ENCODE peak calls at places on chromosome 17, in four cellular contexts. Q, F, G and O are unnamed samples. For H3K27me3, the result is how much of the 10 kb centered on the place peaks cover.

GRCh38 chr17:16470302-16470701 is 21.7 kb downstream of the LRRC75A start:
- DNase-seq in G (no peak), F (no peak), Q (no peak), O (no peak)

GRCh38 chr17:2302740-2303277 is 776 bp downstream of the SMG6 start:
- DNase-seq in Q (no peak), G (no peak), F (no peak), O (no peak)

GRCh38 chr17:81898885-81899284 is 3.2 kb upstream of the NPB start:
- DNase-seq in Q (no peak), F (no peak), G (no peak), O (no peak)

GRCh38 chr17:67542219-67543114 is 165.4 kb downstream of the PITPNC1 start:
- DNase-seq in Q (no peak), G (no peak), F (no peak), O (no peak)

GRCh38 chr17:79965806-79966205 is 69.9 kb downstream of the TBC1D16 start:
- DNase-seq in F (peak), G (peak), Q (peak), O (peak)

GRCh38 chr17:81453049-81453448 is 57.8 kb downstream of the BAHCC1 start:
- DNase-seq in Q (no peak), G (no peak), F (no peak), O (no peak)

GRCh38 chr17:79905832-79906231 is 66.6 kb upstream of the CBX4 start:
- DNase-seq in Q (no peak), F (no peak), G (no peak), O (no peak)

GRCh38 chr17:11813278-11813677 is 184.0 kb downstream of the ZNF18 start:
- DNase-seq in G (no peak), Q (no peak), F (no peak), O (no peak)

GRCh38 chr17:2799653-2800052 is 3.4 kb downstream of the RAP1GAP2 start:
- DNase-seq in Q (no peak), F (no peak), G (no peak), O (no peak)

GRCh38 chr17:56891751-56892150 is 22.1 kb downstream of the TRIM25 start:
- DNase-seq in Q (no peak), G (peak), F (peak), O (no peak)

GRCh38 chr17:82273327-82274133 is at the start of gene CSNK1D:
- DNase-seq in G (peak), Q (peak), F (peak), O (peak)

GRCh38 chr17:40602445-40603443 is 37.5 kb upstream of the CCR7 start:
- DNase-seq in F (no peak), Q (no peak), G (no peak), O (no peak)

GRCh38 chr17:70313450-70313849 is 144.1 kb downstream of the KCNJ2 start:
- DNase-seq in G (no peak), Q (no peak), F (no peak), O (no peak)

GRCh38 chr17:35541434-35541833 is 4.0 kb upstream of the SLFN12L start:
- DNase-seq in G (no peak), F (no peak), Q (no peak), O (no peak)

GRCh38 chr17:80105762-80106161 is 4.4 kb downstream of the GAA start:
- DNase-seq in Q (no peak), G (peak), F (no peak), O (peak)

GRCh38 chr17:34366051-34366450 is 3.0 kb upstream of the CCL1 start:
- DNase-seq in G (no peak), F (no peak), Q (no peak), O (no peak)

GRCh38 chr17:68694791-68695485 is 93.8 kb upstream of the FAM20A start:
- DNase-seq in G (no peak), F (no peak), Q (no peak), O (no peak)

GRCh38 chr17:62631086-62631935 is 3.8 kb downstream of the MRC2 start:
- DNase-seq in Q (no peak), F (no peak), G (no peak), O (no peak)

GRCh38 chr17:2710804-2711607 is 558 bp downstream of the CLUH start:
- DNase-seq in Q (no peak), F (no peak), G (no peak), O (no peak)

GRCh38 chr17:30913955-30914354 is 7.8 kb upstream of the ADAP2 start:
- DNase-seq in Q (no peak), F (no peak), G (no peak), O (no peak)

GRCh38 chr17:27158390-27158789 is 135.5 kb upstream of the WSB1 start:
- DNase-seq in F (no peak), G (no peak), Q (no peak), O (no peak)

GRCh38 chr17:8069587-8069860 is 18.0 kb downstream of the ALOX12B start:
- DNase-seq in F (no peak), G (no peak), Q (no peak), O (no peak)

GRCh38 chr17:51992864-51993413 is 165.6 kb downstream of the CA10 start:
- DNase-seq in F (no peak), Q (no peak), G (no peak), O (no peak)

GRCh38 chr17:27239046-27239445 is 54.9 kb upstream of the WSB1 start:
- DNase-seq in Q (no peak), F (no peak), G (no peak), O (no peak)

GRCh38 chr17:3566551-3566950 is 8.9 kb upstream of the TRPV3 start:
- DNase-seq in Q (no peak), F (no peak), G (no peak), O (no peak)

GRCh38 chr17:30961213-30962188 is 9.3 kb upstream of the RNF135 start:
- DNase-seq in G (peak), Q (no peak), F (no peak), O (no peak)

GRCh38 chr17:57255182-57255775 is 1.0 kb upstream of the MSI2 start:
- DNase-seq in Q (no peak), F (no peak), G (no peak), O (no peak)

DNA sequence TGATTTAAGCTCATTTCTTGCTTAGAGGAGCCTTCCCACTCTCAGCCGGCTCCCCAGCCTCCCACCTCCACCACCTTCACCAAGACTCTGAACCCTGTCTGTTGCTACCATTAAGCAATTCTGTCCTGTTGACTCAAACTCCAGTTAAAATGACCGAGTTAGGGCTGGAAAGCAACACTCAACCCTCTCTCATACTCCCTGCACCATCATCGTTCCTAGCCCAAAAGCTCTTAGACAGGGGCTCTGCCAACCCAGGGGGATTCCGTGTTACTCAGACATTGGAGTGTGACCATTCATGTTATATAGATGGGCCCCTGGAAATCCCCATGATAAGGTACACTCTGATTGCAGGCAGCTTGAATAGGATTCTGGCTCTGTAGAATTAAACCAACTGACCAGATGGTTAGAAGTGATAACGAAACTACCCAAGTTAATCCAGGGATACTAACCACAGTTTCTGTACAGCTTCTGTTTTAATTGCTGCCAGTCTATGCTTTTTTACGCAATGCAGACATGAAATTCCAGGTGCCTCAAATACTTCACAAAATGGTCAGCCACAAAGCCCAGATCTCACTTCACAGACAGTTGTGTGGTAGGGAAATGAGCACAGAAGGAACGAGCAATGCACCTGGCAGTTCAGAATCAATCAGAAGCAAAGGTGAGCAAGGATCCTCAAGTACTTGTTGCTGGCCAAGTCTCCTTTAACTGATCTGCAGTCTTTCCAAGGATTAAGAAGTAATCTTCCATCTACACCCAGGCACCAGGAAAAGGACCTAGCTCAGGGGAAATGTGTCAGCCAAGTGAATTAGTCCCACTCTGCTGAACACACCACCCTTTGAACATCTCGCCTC is 2.1 kb downstream of the SSTR2 start:
- DNase-seq in G (no peak), Q (no peak), F (no peak), O (no peak)
- H3K27me3 ChIP-seq in G (half or more), Q (under half), F (half or more), O (under half)

GRCh38 chr17:48727415-48728175 is 955 bp downstream of the HOXB13 start:
- DNase-seq in G (no peak), F (no peak), Q (no peak), O (no peak)

GRCh38 chr17:48731355-48731754 is 2.8 kb upstream of the HOXB13 start:
- DNase-seq in G (no peak), F (no peak), Q (no peak), O (no peak)

GRCh38 chr17:48728232-48729231 is at the start of gene HOXB13:
- DNase-seq in Q (no peak), G (peak), F (peak), O (no peak)

GRCh38 chr17:48730240-48730550 is 1.6 kb upstream of the HOXB13 start:
- DNase-seq in F (no peak), G (no peak), Q (no peak), O (no peak)

DNA sequence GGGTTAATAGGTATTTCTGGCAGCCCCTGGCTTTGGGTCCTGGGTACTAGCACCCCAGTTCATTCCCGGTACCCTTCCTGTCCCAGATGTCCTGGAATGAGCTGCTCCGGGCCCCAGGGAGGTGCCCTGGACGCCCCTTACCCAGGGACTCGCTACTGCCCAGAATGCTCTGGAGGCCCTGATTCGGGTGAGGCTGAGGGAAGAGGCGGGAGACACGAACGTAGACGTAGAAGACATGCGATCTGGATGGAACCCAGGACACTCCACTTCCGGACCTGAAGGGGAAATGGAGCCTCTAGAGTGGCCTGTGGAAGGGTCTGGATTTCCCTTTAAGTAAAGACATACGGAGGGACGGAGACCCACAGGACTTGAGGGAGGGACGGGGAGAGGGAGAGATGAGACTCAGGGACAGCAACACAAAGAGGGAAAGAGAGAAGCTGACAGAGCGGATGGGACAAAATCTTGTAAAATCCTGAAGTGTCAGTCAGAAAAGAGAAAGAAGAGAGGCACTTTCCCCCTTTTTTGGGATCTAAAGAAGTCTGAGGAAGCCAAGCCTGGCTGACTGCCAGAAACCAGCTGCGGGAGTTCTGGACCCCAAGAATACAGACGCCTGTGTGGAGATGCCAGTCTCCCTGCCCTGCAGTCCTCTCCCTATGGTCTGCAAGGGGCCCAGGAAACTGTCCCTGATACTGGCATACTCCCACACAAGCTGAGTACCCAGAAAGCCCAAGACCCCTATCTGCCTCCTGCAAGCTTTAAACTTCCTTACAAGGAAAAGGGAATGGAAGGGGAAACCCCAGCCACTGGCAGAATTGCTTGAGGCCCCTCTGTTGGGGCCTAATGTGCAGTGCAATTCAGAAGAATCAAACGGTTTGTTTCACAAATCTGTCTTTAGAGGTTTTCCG is 1.0 kb upstream of the HOXB13 start:
- DNase-seq in Q (no peak), G (no peak), F (no peak), O (no peak)
- H3K4me3 ChIP-seq in Q (no peak), G (no peak), F (peak), O (no peak)

GRCh38 chr17:47731396-47731795 is 1.6 kb upstream of the TBX21 start:
- DNase-seq in F (no peak), Q (no peak), G (no peak), O (no peak)
- H3K27me3 ChIP-seq in F (half or more), Q (under half), G (half or more), O (half or more)

DNA sequence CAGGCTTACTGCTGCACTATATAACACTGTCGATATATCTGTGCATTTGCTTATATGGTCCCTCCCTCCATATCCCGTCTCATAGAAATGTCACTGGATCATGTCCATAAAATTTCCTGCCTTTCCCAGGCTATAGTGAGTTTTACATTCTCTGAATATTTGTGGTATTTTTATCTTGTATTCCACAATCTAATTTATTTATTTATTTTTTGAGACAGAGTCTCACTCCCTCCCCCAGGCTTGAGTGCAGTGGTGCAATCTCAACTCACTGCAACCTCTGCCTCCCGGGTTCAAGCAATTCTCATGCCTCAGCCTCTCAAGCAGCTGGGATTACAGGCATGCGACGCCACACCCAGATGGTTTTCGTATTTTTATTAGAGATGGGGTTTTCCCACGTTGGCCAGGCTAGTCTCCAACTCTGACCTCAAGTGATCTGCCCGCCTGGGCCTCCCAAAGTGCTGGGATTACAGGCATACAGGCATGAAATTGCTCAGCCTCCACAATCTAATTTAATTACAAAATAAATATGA is 12.9 kb downstream of the TRIM37 start:
- DNase-seq in F (peak), Q (peak), G (no peak), O (no peak)
- H3K4me3 ChIP-seq in F (peak), Q (no peak), G (no peak), O (no peak)

DNA sequence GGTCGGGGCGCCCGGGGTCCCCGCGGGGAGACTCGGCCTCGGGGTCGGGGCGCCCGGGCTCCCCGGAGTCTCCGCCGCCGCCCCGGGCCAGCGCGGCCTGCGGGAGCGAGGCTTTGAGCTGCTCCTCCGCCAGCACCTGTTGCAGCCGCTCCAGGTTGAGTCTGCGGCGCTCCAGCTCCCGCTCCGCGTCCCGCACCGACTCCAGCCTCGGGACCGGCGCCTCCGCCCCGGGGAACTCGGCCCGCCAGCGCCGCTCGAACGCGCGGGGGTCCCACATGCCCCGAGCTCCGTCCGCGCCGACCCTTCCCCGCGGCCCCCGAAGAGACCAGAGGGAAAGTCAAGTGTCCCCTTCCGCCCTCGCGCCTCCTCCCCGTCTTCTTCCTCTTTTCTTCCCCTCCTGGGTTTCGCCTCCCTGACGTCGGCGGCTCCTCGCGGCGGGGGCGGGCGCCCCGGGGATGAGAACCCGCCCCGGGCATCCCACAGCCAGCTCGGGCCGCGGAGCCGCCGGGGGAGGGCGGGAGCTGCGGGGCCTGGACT is 40.8 kb upstream of the BHLHA9 start:
- DNase-seq in G (peak), F (peak), Q (peak), O (no peak)
- H3K27me3 ChIP-seq in G (half or more), F (half or more), Q (under half), O (under half)

DNA sequence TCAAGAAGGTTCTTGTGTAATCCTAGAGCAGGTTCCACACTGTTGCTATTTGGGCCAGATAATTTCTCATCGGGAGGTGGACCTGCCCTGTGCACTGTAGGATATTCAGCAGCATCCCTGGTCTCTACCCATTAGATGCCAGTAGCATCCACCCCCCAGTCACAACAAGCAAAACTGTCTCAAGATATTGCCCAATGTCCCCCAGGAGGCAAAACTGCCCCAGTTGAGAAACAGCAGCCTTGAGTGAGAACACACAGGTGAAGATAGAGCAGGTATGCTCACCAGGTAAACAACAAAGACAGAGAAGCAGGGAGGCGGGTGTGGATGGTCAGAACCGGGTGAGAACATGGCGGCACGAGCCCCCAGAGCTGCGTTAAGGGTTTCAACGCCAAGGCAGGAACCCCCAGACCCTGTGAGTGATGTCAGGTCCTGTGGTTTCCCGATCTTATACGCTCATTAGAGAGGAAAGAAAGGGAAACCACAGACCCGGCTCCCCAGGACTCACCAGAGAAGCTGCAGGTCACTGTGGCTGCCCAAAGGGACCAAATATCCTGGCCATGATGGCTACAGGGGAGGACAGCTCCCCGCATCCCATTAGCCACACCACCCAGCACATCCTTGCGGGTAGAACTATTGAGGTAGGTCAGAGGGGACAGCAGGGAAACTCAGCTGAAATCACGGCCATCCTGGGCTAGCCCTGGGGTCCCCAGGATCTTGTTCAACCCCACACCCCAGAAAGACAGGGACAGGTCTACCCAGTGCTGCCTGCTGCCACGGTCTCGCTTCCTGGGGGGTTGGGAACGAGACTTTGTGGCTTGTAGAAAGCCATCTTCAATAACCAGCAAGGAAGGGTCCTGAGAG is 21.2 kb downstream of the CDC42EP4 start:
- DNase-seq in F (no peak), G (no peak), Q (no peak), O (no peak)
- H3K4me3 ChIP-seq in F (peak), G (no peak), Q (no peak), O (no peak)

GRCh38 chr17:58326609-58327341 is 1.8 kb downstream of the TSPOAP1 start:
- DNase-seq in F (no peak), Q (no peak), G (no peak), O (no peak)

GRCh38 chr17:58329035-58329807 is 626 bp upstream of the TSPOAP1 start:
- DNase-seq in Q (no peak), G (peak), F (peak), O (no peak)

GRCh38 chr17:58329808-58330543 is 1.4 kb upstream of the TSPOAP1 start:
- DNase-seq in F (no peak), Q (no peak), G (no peak), O (no peak)

GRCh38 chr17:58327363-58328194 is 1.0 kb downstream of the TSPOAP1 start:
- DNase-seq in F (no peak), G (no peak), Q (no peak), O (no peak)

DNA sequence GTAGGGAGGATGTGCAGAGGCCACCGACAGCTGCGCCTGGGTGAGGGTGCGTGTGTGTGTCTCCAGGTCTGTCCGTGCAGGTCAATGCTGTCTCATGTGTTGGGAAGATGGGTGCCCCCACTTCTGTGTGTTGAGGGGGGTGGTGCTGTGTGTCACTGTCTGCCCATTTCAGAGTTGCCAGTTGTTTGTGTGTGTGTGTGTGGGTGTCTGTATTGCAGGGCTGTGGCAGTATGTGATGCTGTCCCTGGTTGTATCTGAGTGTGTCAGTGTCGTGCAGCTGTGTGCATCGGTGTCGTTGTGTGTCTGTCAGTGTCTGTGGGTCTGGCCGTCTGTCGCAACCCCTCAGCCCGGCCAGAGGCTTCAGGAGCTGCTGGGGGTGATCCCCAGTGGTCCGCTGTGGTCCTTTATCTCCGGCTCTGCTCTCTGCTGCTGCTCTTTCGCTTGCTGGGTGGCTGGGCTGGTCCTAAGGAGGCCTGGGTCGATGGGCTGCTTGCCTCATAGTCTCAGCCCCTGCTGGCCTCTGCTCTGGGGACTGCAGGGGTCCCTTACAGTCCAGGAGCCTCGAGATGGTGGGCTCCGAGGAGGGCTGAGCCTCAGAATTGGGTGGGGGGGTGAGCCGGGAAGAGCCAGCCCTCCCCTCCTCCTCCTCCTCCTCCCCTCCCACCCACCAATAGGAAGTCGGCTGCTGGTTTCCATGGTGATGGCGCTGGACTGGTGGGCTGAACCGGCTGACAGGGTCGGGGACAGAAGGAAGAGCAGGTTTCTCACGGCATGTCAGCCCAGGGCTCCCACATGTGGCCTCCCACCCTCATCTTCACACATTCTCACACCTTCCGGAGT is at the start of gene TSPOAP1:
- DNase-seq in G (no peak), Q (no peak), F (peak), O (peak)
- H3K27me3 ChIP-seq in G (under half), Q (under half), F (half or more), O (under half)